ENCODE peak calls at places on chromosomes 6 and 20, in four cellular contexts. B is A549, H is HepG2, T is K562. J is an unnamed sample.

GRCh38 chr6:11043961-11044711 is at the start of gene ELOVL2:
- DNase-seq in T (peak), B (peak), H (peak), J (peak)

GRCh38 chr20:25584905-25585704 is at the start of gene NINL:
- DNase-seq in B (peak), H (peak), T (peak), J (peak)

GRCh38 chr6:44309092-44309491 is 4.1 kb downstream of the AARS2 start:
- DNase-seq in T (no peak), B (no peak), H (no peak), J (no peak)

GRCh38 chr20:56439784-56440291 is 27.8 kb downstream of the CASS4 start:
- DNase-seq in H (no peak), T (no peak), B (no peak), J (peak)

GRCh38 chr20:32907886-32908285 is 49.2 kb downstream of the EFCAB8 start:
- DNase-seq in B (no peak), T (no peak), H (no peak), J (no peak)

GRCh38 chr20:4691753-4692152 is 30.0 kb upstream of the PRND start:
- DNase-seq in H (peak), B (no peak), T (no peak), J (peak)

GRCh38 chr20:4814696-4815252 is 93.1 kb downstream of the PRND start:
- DNase-seq in H (no peak), T (no peak), B (no peak), J (peak)

GRCh38 chr6:166612471-166612881 is 14.6 kb downstream of the RPS6KA2 start:
- DNase-seq in T (no peak), B (no peak), H (no peak), J (no peak)

GRCh38 chr6:17851720-17852161 is 135.7 kb downstream of the KIF13A start:
- DNase-seq in H (no peak), T (no peak), B (no peak), J (peak)

GRCh38 chr6:106556368-106556960 is 72.8 kb downstream of the RTN4IP1 start:
- DNase-seq in B (no peak), T (no peak), H (peak), J (peak)

GRCh38 chr6:111013144-111013905 is 31.5 kb downstream of the RPF2 start:
- DNase-seq in H (no peak), T (no peak), B (no peak), J (no peak)

GRCh38 chr6:105322499-105323231 is 80.2 kb downstream of the PREP start:
- DNase-seq in T (no peak), H (no peak), B (no peak), J (no peak)

GRCh38 chr6:80425089-80425823 is 318.8 kb downstream of the BCKDHB start:
- DNase-seq in B (no peak), H (no peak), T (no peak), J (no peak)

GRCh38 chr6:77322604-77323003 is 140.7 kb downstream of the HTR1B start:
- DNase-seq in T (no peak), H (no peak), B (no peak), J (no peak)

GRCh38 chr6:125789167-125789566 is 1.6 kb upstream of the NCOA7 start:
- DNase-seq in H (no peak), B (no peak), T (no peak), J (no peak)

GRCh38 chr6:132354517-132355167 is 46.6 kb downstream of the MOXD1 start:
- DNase-seq in B (no peak), T (no peak), H (no peak), J (no peak)

GRCh38 chr6:108841377-108841855 is 6.8 kb upstream of the ARMC2 start:
- DNase-seq in T (no peak), B (no peak), H (no peak), J (no peak)

GRCh38 chr20:2086177-2086979 is 15.2 kb upstream of the STK35 start:
- DNase-seq in B (no peak), H (no peak), T (no peak), J (no peak)

GRCh38 chr6:17115251-17116089 is 13.6 kb downstream of the STMND1 start:
- DNase-seq in T (no peak), B (peak), H (peak), J (peak)

GRCh38 chr20:53402233-53403005 is 191.2 kb downstream of the ZNF217 start:
- DNase-seq in B (no peak), T (no peak), H (no peak), J (no peak)

GRCh38 chr20:9739991-9740390 is 98.9 kb downstream of the PAK5 start:
- DNase-seq in H (no peak), T (no peak), B (no peak), J (no peak)

GRCh38 chr6:119273799-119274595 is 75.6 kb downstream of the MAN1A1 start:
- DNase-seq in B (no peak), T (no peak), H (no peak), J (no peak)

GRCh38 chr6:89411269-89412070 is 603 bp downstream of the RRAGD start:
- DNase-seq in B (no peak), H (no peak), T (peak), J (no peak)

GRCh38 chr6:81767163-81768000 is 14.9 kb upstream of the TENT5A start:
- DNase-seq in B (no peak), H (peak), T (no peak), J (no peak)

GRCh38 chr6:33384581-33385020 is 7.0 kb upstream of the KIFC1 start:
- DNase-seq in B (peak), T (peak), H (no peak), J (peak)

GRCh38 chr6:4776967-4777925 is 1.0 kb downstream of the CDYL start:
- DNase-seq in B (no peak), T (peak), H (no peak), J (peak)

GRCh38 chr6:153956807-153957206 is 82.2 kb upstream of the OPRM1 start:
- DNase-seq in H (no peak), B (no peak), T (no peak), J (no peak)

GRCh38 chr6:6005467-6006427 is 978 bp downstream of the NRN1 start:
- DNase-seq in T (no peak), H (no peak), B (no peak), J (peak)

GRCh38 chr20:25695532-25696383 is 895 bp downstream of the ZNF337 start:
- DNase-seq in T (no peak), B (no peak), H (no peak), J (no peak)

GRCh38 chr20:1383621-1384404 is 9.0 kb downstream of the FKBP1A start:
- DNase-seq in T (no peak), B (no peak), H (no peak), J (no peak)

GRCh38 chr6:50899306-50899840 is 80.7 kb downstream of the TFAP2B start:
- DNase-seq in T (no peak), H (no peak), B (no peak), J (no peak)

GRCh38 chr6:14440215-14440890 is 322.8 kb downstream of the CD83 start:
- DNase-seq in H (no peak), B (no peak), T (no peak), J (no peak)
- H3K4me2 ChIP-seq in H (no peak), B (peak), T (no peak), J (no peak)

DNA sequence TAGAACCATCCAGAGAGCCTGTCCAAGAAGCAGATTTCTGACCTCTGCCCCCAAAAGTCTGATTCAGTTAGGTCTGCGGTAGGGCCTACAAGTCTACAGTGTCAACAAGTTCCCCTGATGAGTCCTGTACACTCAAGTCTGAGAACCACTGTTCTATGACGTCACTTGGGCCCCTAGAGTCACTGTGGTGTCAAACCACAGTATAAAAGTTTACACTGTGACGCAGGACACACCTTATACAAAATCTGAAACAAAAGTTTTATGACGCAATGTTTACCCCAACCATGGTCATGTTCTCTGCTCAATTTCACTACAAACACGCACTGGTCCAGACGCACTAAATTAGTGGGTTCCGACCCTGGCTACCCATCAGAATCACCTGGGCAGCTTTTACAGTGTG is 17.9 kb downstream of the SLA2 start:
- DNase-seq in T (no peak), H (peak), B (no peak), J (no peak)
- TF ChIP-seq JUN in T (no peak), H (no peak), B (no peak), J (no peak)

GRCh38 chr6:156954781-156955180 is 177.6 kb downstream of the ARID1B start:
- DNase-seq in B (no peak), T (no peak), H (no peak), J (no peak)

GRCh38 chr6:156954191-156954590 is 177.0 kb downstream of the ARID1B start:
- DNase-seq in T (no peak), B (no peak), H (no peak), J (no peak)

GRCh38 chr6:156953478-156954146 is 176.4 kb downstream of the ARID1B start:
- DNase-seq in H (peak), B (peak), T (peak), J (peak)

GRCh38 chr6:156956286-156956685 is 179.1 kb downstream of the ARID1B start:
- DNase-seq in H (no peak), B (no peak), T (no peak), J (no peak)

GRCh38 chr6:156955494-156956183 is 178.5 kb downstream of the ARID1B start:
- DNase-seq in T (no peak), H (no peak), B (no peak), J (peak)
- H3K4me2 ChIP-seq in T (no peak), H (no peak), B (peak), J (no peak)

GRCh38 chr20:63173552-63174191 is 42.3 kb downstream of the YTHDF1 start:
- DNase-seq in H (peak), B (no peak), T (no peak), J (no peak)

GRCh38 chr20:63169731-63170130 is 46.2 kb downstream of the YTHDF1 start:
- DNase-seq in T (no peak), H (no peak), B (no peak), J (no peak)

GRCh38 chr20:63174309-63175030 is 41.5 kb downstream of the YTHDF1 start:
- DNase-seq in H (no peak), B (no peak), T (no peak), J (no peak)

GRCh38 chr20:63172726-63173125 is 43.2 kb downstream of the YTHDF1 start:
- DNase-seq in T (peak), B (no peak), H (peak), J (no peak)

DNA sequence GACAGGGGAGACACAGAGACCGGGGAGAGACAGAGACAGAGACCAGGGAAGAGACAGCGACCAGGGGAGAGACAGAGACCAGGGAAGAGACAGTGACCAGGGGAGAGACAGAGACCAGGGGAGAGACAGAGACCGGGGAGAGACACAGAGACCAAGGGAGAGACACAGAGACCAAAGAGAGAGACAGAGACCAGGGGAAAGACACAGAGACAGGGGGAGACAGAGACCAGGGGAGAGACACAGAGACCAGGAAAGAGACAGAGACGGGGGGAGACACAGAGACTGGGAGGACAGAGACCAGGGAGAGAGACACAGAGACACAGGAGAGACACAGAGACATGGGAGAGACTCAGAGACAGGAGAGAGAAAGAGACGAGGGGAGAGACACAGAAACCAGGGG is 43.9 kb downstream of the YTHDF1 start:
- DNase-seq in H (no peak), B (no peak), T (no peak), J (no peak)
- TF ChIP-seq JUN in H (no peak), B (no peak), T (no peak), J (no peak)

GRCh38 chr20:50982372-50982771 is 23.8 kb downstream of the MOCS3 start:
- DNase-seq in H (peak), T (no peak), B (peak), J (no peak)

GRCh38 chr20:50981714-50982048 is 23.1 kb downstream of the MOCS3 start:
- DNase-seq in T (no peak), B (no peak), H (no peak), J (no peak)

GRCh38 chr20:50980071-50980681 is 21.6 kb downstream of the MOCS3 start:
- DNase-seq in T (no peak), H (peak), B (peak), J (peak)

GRCh38 chr20:50977066-50978045 is 18.7 kb downstream of the MOCS3 start:
- DNase-seq in H (no peak), B (no peak), T (no peak), J (no peak)

GRCh38 chr20:50980851-50981713 is 22.5 kb downstream of the MOCS3 start:
- DNase-seq in H (peak), T (peak), B (peak), J (peak)
- H3K4me2 ChIP-seq in H (peak), T (no peak), B (peak), J (no peak)

DNA sequence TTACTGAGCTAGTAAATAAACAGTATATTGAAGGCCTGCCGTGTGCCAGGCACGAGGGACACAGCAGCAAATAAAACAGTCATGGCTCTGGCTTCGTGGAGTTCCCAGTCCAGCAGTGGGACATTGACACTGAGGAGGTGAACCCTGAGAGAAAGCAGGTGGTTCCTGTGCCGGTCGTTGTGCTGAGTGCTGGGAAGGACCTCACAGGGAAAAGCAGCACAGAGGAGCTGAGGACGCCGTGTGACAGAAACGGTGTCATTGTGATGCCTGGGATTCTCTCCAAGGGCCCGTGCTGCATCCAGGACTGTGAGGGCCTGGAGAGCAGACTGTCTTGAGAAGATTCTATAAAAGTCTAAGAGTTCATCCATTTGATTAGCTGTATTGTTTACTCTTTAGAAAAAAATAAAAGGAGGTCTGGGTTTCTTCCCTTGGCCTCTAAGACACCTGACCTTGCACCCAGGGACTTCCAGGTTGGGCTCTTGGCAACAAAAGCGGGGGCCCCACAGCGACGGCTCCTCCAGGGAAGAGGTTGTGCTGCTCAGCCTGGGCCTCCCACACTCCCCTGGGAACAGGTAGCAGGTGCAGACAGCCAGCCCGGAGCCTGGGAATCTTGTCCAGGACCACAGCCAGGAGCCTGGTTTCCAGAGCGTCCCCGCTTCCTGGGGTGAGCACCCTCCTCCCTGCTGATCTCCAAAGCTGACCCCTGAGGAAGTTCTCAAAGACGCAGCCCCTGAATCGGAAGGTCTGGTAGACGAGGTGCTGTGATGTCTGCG is 251.2 kb upstream of the PMEPA1 start:
- DNase-seq in T (no peak), B (no peak), H (no peak), J (no peak)
- TF ChIP-seq JUN in T (no peak), B (no peak), H (no peak), J (no peak)

DNA sequence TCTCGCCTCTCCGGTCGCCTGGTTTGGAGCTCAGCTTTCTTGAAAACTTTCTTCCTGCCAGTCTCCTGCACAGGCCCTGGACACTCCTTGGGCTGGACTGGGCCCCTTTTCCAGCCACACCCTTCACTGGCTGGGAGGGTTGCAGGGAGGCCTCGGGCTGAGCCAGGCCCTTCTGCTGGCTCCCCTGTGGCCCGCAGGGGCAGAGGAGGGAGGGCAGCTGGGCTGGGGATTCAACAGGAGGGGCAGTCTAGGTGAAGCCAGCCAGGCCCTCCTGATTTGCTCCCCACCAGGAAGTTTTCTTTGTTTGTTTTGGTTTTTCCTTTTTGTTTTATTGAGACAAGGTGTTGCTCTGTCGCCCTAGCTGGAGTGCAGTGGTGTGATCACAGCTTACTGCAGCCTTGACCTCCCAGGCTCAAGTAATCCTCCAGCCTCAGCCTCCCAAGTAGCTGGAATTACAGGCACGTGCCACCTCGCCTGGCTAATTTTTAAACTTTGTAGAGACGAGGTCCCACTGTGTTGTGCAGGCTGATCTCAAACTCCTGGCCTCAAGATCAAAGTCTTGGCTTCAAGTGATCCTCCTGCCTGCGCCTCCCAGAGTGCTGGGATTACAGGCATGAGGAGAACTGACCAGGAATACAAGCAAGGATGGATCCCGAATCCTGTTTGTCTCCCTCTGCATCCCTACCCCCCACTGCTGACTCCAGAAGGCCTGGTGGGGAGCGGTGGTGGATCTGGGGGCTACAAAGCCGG is 23.5 kb upstream of the CDH22 start:
- DNase-seq in B (no peak), H (no peak), T (no peak), J (no peak)
- H3K4me2 ChIP-seq in B (no peak), H (no peak), T (no peak), J (no peak)

DNA sequence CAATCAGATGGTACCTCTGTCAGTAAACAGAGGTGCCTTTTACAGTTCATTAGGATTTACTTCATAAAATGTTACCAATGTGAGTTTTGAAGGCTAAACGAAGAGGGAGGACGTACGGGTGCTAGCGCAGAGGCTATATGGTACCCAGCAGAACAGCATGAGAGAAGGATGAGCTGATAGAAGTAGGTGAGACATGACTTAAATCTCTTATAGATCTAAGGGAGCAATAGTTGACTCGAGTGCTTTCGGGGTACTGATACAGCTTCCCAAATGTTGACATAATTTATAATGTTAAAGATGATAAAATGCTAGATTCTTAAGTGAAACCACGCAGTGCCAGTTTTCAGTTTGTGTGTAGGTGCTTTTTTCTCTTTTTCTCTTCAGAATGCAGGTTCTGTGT is 72.6 kb downstream of the HIVEP1 start:
- DNase-seq in H (no peak), T (no peak), B (no peak), J (no peak)
- TF ChIP-seq JUN in H (no peak), T (no peak), B (no peak), J (no peak)

GRCh38 chr6:36805107-36805797 is 34.0 kb downstream of the CPNE5 start:
- DNase-seq in T (no peak), B (no peak), H (no peak), J (no peak)
- H3K4me2 ChIP-seq in T (no peak), B (no peak), H (no peak), J (no peak)

J was measured in endothelial cell of umbilical vein.